ENCODE peak calls at places on chromosomes 16 and 17, in seven cellular contexts. P, E, D, C, X, F and N are unnamed samples.

GRCh38 chr17:70107441-70107840 is 32.4 kb downstream of the KCNJ16 start:
- DNase-seq in P (no peak), E (peak), D (no peak), C (no peak), X (no peak), F (no peak), N (no peak)

GRCh38 chr17:74532115-74532514 is 840 bp upstream of the CD300LB start:
- DNase-seq in P (no peak), E (no peak), D (no peak), C (peak), X (no peak), F (no peak), N (no peak)

GRCh38 chr16:77277141-77277540 is 77.9 kb downstream of the SYCE1L start:
- DNase-seq in P (no peak), E (no peak), D (no peak), C (no peak), X (no peak), F (no peak), N (no peak)

GRCh38 chr16:49013727-49014080 is 267.9 kb downstream of the CBLN1 start:
- DNase-seq in P (no peak), E (no peak), D (no peak), C (no peak), X (no peak), F (no peak), N (no peak)

GRCh38 chr16:72107371-72107770 is 13.7 kb downstream of the DHX38 start:
- DNase-seq in P (no peak), E (no peak), D (no peak), C (no peak), X (no peak), F (no peak), N (no peak)

GRCh38 chr16:12601290-12601900 is 202.3 kb downstream of the CPPED1 start:
- DNase-seq in P (no peak), E (no peak), D (no peak), C (no peak), X (no peak), F (no peak), N (no peak)

GRCh38 chr17:44061446-44061845 is 5.0 kb downstream of the LSM12 start:
- DNase-seq in P (no peak), E (no peak), D (no peak), C (no peak), X (no peak), F (peak), N (no peak)

GRCh38 chr16:24991349-24991748 is 23.8 kb downstream of the ARHGAP17 start:
- DNase-seq in P (no peak), E (no peak), D (no peak), C (no peak), X (no peak), F (no peak), N (no peak)

GRCh38 chr16:23877107-23878070 is 41.6 kb downstream of the PRKCB start:
- DNase-seq in P (no peak), E (no peak), D (no peak), C (no peak), X (no peak), F (no peak), N (no peak)

GRCh38 chr16:46693598-46693997 is 4.1 kb downstream of the ORC6 start:
- DNase-seq in P (no peak), E (no peak), D (no peak), C (no peak), X (no peak), F (no peak), N (no peak)

GRCh38 chr17:69814031-69814430 is 261.0 kb upstream of the KCNJ16 start:
- DNase-seq in P (no peak), E (no peak), D (no peak), C (no peak), X (no peak), F (no peak), N (no peak)

GRCh38 chr17:77049440-77049839 is 91.3 kb upstream of the SEC14L1 start:
- DNase-seq in P (peak), E (peak), D (peak), C (no peak), X (no peak), F (no peak), N (peak)

GRCh38 chr16:74568961-74569631 is 37.8 kb downstream of the GLG1 start:
- DNase-seq in P (peak), E (peak), D (peak), C (no peak), X (no peak), F (peak), N (no peak)

GRCh38 chr17:64217249-64217652 is 45.8 kb downstream of the TEX2 start:
- DNase-seq in P (no peak), E (no peak), D (no peak), C (no peak), X (no peak), F (no peak), N (no peak)

GRCh38 chr17:7325031-7325528 is 4.1 kb downstream of the NEURL4 start:
- DNase-seq in P (no peak), E (no peak), D (no peak), C (no peak), X (no peak), F (no peak), N (no peak)

GRCh38 chr17:42889809-42890208 is 10.8 kb upstream of the G6PC1 start:
- DNase-seq in P (no peak), E (no peak), D (no peak), C (no peak), X (no peak), F (no peak), N (no peak)

GRCh38 chr16:35559911-35560636 is 2100.7 kb downstream of the TP53TG3F start:
- DNase-seq in P (peak), E (no peak), D (no peak), C (no peak), X (peak), F (no peak), N (peak)

GRCh38 chr17:69743091-69743490 is 328.6 kb downstream of the MAP2K6 start:
- DNase-seq in P (no peak), E (no peak), D (no peak), C (no peak), X (no peak), F (no peak), N (no peak)

GRCh38 chr17:63840591-63841349 is 1.7 kb downstream of the SMARCD2 start:
- DNase-seq in P (no peak), E (peak), D (peak), C (no peak), X (no peak), F (peak), N (no peak)

GRCh38 chr16:54718376-54718775 is 212.3 kb upstream of the IRX5 start:
- DNase-seq in P (no peak), E (no peak), D (no peak), C (no peak), X (no peak), F (no peak), N (no peak)

GRCh38 chr16:23282508-23282907 is 19.6 kb upstream of the SCNN1B start:
- DNase-seq in P (no peak), E (no peak), D (no peak), C (no peak), X (peak), F (no peak), N (no peak)

GRCh38 chr16:20614201-20615141 is 38.3 kb upstream of the ACSM2B start:
- DNase-seq in P (no peak), E (no peak), D (no peak), C (no peak), X (peak), F (no peak), N (no peak)

GRCh38 chr17:36496018-36496789 is 9.7 kb downstream of the ZNHIT3 start:
- DNase-seq in P (no peak), E (no peak), D (no peak), C (no peak), X (no peak), F (no peak), N (no peak)

GRCh38 chr16:53053967-53054669 is 673 bp upstream of the CHD9 start:
- DNase-seq in P (no peak), E (no peak), D (no peak), C (no peak), X (no peak), F (peak), N (peak)

GRCh38 chr16:68349838-68350410 is 39.1 kb downstream of the PRMT7 start:
- DNase-seq in P (no peak), E (no peak), D (no peak), C (no peak), X (no peak), F (no peak), N (no peak)

GRCh38 chr17:36913132-36913531 is 24.1 kb upstream of the LHX1 start:
- DNase-seq in P (no peak), E (no peak), D (no peak), C (no peak), X (no peak), F (no peak), N (no peak)

GRCh38 chr17:78862073-78863023 is 21.7 kb upstream of the USP36 start:
- DNase-seq in P (peak), E (peak), D (peak), C (peak), X (peak), F (peak), N (peak)

GRCh38 chr17:30254150-30254549 is 18.7 kb upstream of the SLC6A4 start:
- DNase-seq in P (no peak), E (no peak), D (no peak), C (no peak), X (no peak), F (no peak), N (no peak)

GRCh38 chr16:2190659-2191445 is 5.6 kb downstream of the CASKIN1 start:
- DNase-seq in P (no peak), E (no peak), D (no peak), C (no peak), X (no peak), F (no peak), N (no peak)